ENCODE peak calls at places on chromosome 16, in nine cellular contexts. N is HS-5; F is activated CD8-positive, alpha-beta memory T cell treated with anti-CD3 and anti-CD28 coated beads for 4 hours; A is tibial artery; C is head of caudate nucleus; P is ovary; B is hypothalamus; J is EH; L is caudate nucleus. X is an unnamed sample.

GRCh38 chr16:78437352-78437968 is 338.0 kb downstream of the WWOX start:
- DNase-seq in N (no peak), F (no peak), A (no peak), C (peak), P (peak), B (no peak), J (no peak), L (peak), X (peak)

GRCh38 chr16:1125471-1125870 is 27.4 kb upstream of the CACNA1H start:
- DNase-seq in N (no peak), F (no peak), A (no peak), C (peak), P (peak), B (no peak), J (peak), L (peak), X (peak)

GRCh38 chr16:66300501-66300900 is 66.0 kb upstream of the CDH5 start:
- DNase-seq in N (no peak), F (no peak), A (no peak), C (peak), P (no peak), B (no peak), J (no peak), L (no peak), X (no peak)

GRCh38 chr16:3070608-3071111 is 5.2 kb downstream of the IL32 start:
- DNase-seq in N (no peak), F (no peak), A (no peak), C (no peak), P (no peak), B (no peak), J (no peak), L (no peak), X (no peak)

GRCh38 chr16:4682616-4683254 is 10.6 kb upstream of the NUDT16L1 start:
- DNase-seq in N (no peak), F (no peak), A (no peak), C (peak), P (peak), B (peak), J (peak), L (peak), X (peak)

GRCh38 chr16:49158029-49158642 is 123.5 kb downstream of the CBLN1 start:
- DNase-seq in N (no peak), F (no peak), A (no peak), C (no peak), P (no peak), B (no peak), J (peak), L (no peak), X (peak)

GRCh38 chr16:83187404-83187803 is 560.6 kb downstream of the CDH13 start:
- DNase-seq in N (peak), F (no peak), A (no peak), C (peak), P (no peak), B (no peak), J (peak), L (peak), X (peak)

GRCh38 chr16:85334718-85335583 is 222.7 kb upstream of the CIBAR2 start:
- DNase-seq in N (no peak), F (no peak), A (no peak), C (no peak), P (no peak), B (no peak), J (no peak), L (no peak), X (no peak)

GRCh38 chr16:80909720-80910119 is 97.0 kb downstream of the CMC2 start:
- DNase-seq in N (no peak), F (no peak), A (no peak), C (no peak), P (no peak), B (no peak), J (no peak), L (no peak), X (no peak)

GRCh38 chr16:81175325-81175891 is 63.1 kb upstream of the BCO1 start:
- DNase-seq in N (no peak), F (no peak), A (no peak), C (no peak), P (no peak), B (no peak), J (peak), L (no peak), X (peak)

GRCh38 chr16:50313596-50314483 is 47.5 kb downstream of the ADCY7 start:
- DNase-seq in N (no peak), F (no peak), A (peak), C (peak), P (no peak), B (no peak), J (peak), L (no peak), X (peak)

GRCh38 chr16:10892782-10893181 is 15.8 kb downstream of the CIITA start:
- DNase-seq in N (no peak), F (no peak), A (no peak), C (no peak), P (no peak), B (no peak), J (no peak), L (no peak), X (no peak)

GRCh38 chr16:78005881-78006280 is 16.5 kb upstream of the CLEC3A start:
- DNase-seq in N (no peak), F (no peak), A (no peak), C (no peak), P (no peak), B (no peak), J (no peak), L (no peak), X (no peak)

GRCh38 chr16:87331241-87331801 is 14.1 kb upstream of the C16orf95 start:
- DNase-seq in N (no peak), F (no peak), A (no peak), C (no peak), P (no peak), B (no peak), J (no peak), L (no peak), X (no peak)

GRCh38 chr16:9297437-9298113 is 206.1 kb downstream of the HAPSTR1 start:
- DNase-seq in N (no peak), F (no peak), A (peak), C (peak), P (peak), B (peak), J (peak), L (peak), X (no peak)

GRCh38 chr16:58048914-58049696 is 23.6 kb downstream of the MMP15 start:
- DNase-seq in N (no peak), F (no peak), A (no peak), C (no peak), P (no peak), B (no peak), J (no peak), L (no peak), X (no peak)

GRCh38 chr16:48526058-48526957 is 83.7 kb downstream of the N4BP1 start:
- DNase-seq in N (no peak), F (no peak), A (peak), C (peak), P (no peak), B (no peak), J (no peak), L (no peak), X (no peak)

GRCh38 chr16:79826732-79827514 is 226.4 kb upstream of the MAF start:
- DNase-seq in N (no peak), F (no peak), A (no peak), C (no peak), P (no peak), B (no peak), J (no peak), L (no peak), X (no peak)

GRCh38 chr16:57536306-57537193 is at the start of gene CCDC102A:
- DNase-seq in N (peak), F (no peak), A (peak), C (peak), P (no peak), B (no peak), J (no peak), L (no peak), X (no peak)

GRCh38 chr16:56192971-56193936 is 2.0 kb downstream of the GNAO1 start:
- DNase-seq in N (no peak), F (no peak), A (no peak), C (peak), P (no peak), B (no peak), J (peak), L (no peak), X (no peak)

GRCh38 chr16:11624645-11625607 is 38.2 kb upstream of the LITAF start:
- DNase-seq in N (no peak), F (no peak), A (no peak), C (no peak), P (no peak), B (no peak), J (peak), L (no peak), X (no peak)

X was measured in IMR-90.